ENCODE peak calls at places on chromosomes 1 and 21, in four cellular contexts. C is body of pancreas, E is Peyer's patch, J is H1. S is an unnamed sample.

GRCh38 chr1:151401125-151401788 is 1.9 kb downstream of the PSMB4 start:
- DNase-seq in J (no peak), C (no peak), E (no peak), S (no peak)

GRCh38 chr21:32298148-32298559 is 501 bp upstream of the MRAP start:
- DNase-seq in E (no peak), J (no peak), C (no peak), S (no peak)

GRCh38 chr1:16882995-16883394 is 12.8 kb upstream of the RNU1-2 start:
- DNase-seq in C (no peak), E (no peak), J (no peak), S (no peak)

GRCh38 chr1:29312469-29313466 is 76.4 kb downstream of the PTPRU start:
- DNase-seq in J (no peak), E (no peak), C (no peak), S (no peak)

GRCh38 chr1:6157132-6157527 is 23.0 kb downstream of the CHD5 start:
- DNase-seq in J (no peak), E (no peak), C (no peak), S (peak; percentile 39)

GRCh38 chr1:116537439-116537838 is 33.4 kb downstream of the CD58 start:
- DNase-seq in C (no peak), J (no peak), E (no peak), S (no peak)

GRCh38 chr21:28256420-28256831 is 736.3 kb downstream of the LTN1 start:
- DNase-seq in E (no peak), C (peak; percentile 21), J (no peak), S (no peak)

GRCh38 chr1:151368000-151368744 is 4.3 kb downstream of the SELENBP1 start:
- DNase-seq in E (no peak), J (no peak), C (peak; percentile 17), S (no peak)

GRCh38 chr1:75053207-75053606 is 81.0 kb upstream of the LHX8 start:
- DNase-seq in C (no peak), E (no peak), J (no peak), S (no peak)

GRCh38 chr1:85128296-85128695 is 72.5 kb downstream of the SYDE2 start:
- DNase-seq in C (no peak), E (no peak), J (no peak), S (no peak)

GRCh38 chr1:160083968-160084770 is 2.8 kb downstream of the KCNJ9 start:
- DNase-seq in C (peak; percentile 93), J (no peak), E (peak; percentile 91), S (no peak)

GRCh38 chr21:18049461-18049860 is 195.2 kb upstream of the CHODL start:
- DNase-seq in J (no peak), C (no peak), E (no peak), S (no peak)

GRCh38 chr1:110475358-110476027 is 24.5 kb downstream of the PROK1 start:
- DNase-seq in C (no peak), J (no peak), E (peak; percentile 14), S (no peak)

GRCh38 chr1:179175011-179175934 is 54.2 kb downstream of the ABL2 start:
- DNase-seq in C (no peak), J (no peak), E (no peak), S (no peak)

GRCh38 chr1:33683913-33684312 is 180.0 kb upstream of the HMGB4 start:
- DNase-seq in J (no peak), E (no peak), C (no peak), S (no peak)

GRCh38 chr1:11790880-11791715 is 14.7 kb downstream of the MTHFR start:
- DNase-seq in E (peak; percentile 86), C (peak; percentile 81), J (no peak), S (peak; percentile 78)

DNA sequence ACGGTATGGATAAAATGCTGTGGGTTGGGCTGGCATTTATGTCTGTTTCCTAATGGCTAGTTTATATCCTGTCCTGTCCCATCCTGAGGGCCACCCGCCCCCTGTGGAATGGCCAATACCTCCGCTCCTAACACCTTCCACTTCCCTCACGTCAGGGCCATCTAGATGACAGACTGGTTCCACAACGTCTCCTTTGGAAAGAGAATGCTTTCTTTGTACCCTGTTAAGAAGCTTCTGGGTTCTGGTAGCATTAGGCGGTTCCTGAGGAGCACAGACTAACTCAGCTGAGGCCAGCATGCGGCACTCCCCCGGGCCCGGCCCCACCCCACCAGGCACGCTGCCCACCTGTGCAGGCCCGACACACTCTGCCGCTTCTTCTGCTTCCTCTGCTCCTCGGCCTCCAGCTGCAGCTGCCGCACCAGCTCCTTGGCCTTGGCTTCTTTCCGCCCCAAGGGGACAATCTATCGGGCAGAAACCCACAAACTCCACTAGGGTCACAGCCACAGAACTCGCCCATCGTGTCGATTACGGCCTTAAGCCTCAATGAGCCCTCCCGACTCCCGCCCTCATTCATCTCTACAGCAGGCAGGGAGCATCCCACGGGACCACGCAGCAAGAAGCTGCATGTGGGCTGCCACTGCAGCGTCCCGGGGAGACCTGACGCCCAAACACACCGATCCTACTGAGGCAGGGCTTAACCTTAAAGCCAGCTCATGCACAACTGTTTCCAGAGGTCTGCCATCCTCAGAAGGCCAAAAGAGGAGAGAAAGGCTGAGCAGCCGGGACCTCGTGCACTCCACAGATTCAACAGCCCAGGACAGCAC is 11.3 kb downstream of the SMIM1 start:
- DNase-seq in E (no peak), C (no peak), J (no peak), S (no peak)
- TF ChIP-seq POLR2A in E (no peak), C (no peak), J (no peak), S (no peak)

GRCh38 chr1:161200992-161201827 is 957 bp upstream of the NDUFS2 start:
- DNase-seq in J (no peak), C (peak; percentile 26), E (no peak), S (no peak)

GRCh38 chr1:161206411-161207140 is 4.4 kb downstream of the NDUFS2 start:
- DNase-seq in J (no peak), C (no peak), E (no peak), S (no peak)

GRCh38 chr1:161201828-161202712 is at the start of gene NDUFS2:
- DNase-seq in J (peak; percentile 95), E (peak; percentile 95), C (peak; percentile 99), S (peak; percentile 86)

GRCh38 chr1:161209790-161210409 is 5.2 kb upstream of the FCER1G start:
- DNase-seq in J (peak; percentile 67), C (peak; percentile 86), E (peak; percentile 76), S (peak; percentile 61)

GRCh38 chr1:161207173-161207572 is 5.0 kb downstream of the NDUFS2 start:
- DNase-seq in E (no peak), C (peak; percentile 27), J (no peak), S (no peak)
- TF ChIP-seq POLR2A in E (no peak), C (no peak), J (no peak), S (no peak)

GRCh38 chr21:44317871-44318270 is 18.0 kb downstream of the PFKL start:
- DNase-seq in E (no peak), J (no peak), C (no peak), S (no peak)
- TF ChIP-seq POLR2A in E (no peak), J (no peak), C (no peak), S (no peak)

DNA sequence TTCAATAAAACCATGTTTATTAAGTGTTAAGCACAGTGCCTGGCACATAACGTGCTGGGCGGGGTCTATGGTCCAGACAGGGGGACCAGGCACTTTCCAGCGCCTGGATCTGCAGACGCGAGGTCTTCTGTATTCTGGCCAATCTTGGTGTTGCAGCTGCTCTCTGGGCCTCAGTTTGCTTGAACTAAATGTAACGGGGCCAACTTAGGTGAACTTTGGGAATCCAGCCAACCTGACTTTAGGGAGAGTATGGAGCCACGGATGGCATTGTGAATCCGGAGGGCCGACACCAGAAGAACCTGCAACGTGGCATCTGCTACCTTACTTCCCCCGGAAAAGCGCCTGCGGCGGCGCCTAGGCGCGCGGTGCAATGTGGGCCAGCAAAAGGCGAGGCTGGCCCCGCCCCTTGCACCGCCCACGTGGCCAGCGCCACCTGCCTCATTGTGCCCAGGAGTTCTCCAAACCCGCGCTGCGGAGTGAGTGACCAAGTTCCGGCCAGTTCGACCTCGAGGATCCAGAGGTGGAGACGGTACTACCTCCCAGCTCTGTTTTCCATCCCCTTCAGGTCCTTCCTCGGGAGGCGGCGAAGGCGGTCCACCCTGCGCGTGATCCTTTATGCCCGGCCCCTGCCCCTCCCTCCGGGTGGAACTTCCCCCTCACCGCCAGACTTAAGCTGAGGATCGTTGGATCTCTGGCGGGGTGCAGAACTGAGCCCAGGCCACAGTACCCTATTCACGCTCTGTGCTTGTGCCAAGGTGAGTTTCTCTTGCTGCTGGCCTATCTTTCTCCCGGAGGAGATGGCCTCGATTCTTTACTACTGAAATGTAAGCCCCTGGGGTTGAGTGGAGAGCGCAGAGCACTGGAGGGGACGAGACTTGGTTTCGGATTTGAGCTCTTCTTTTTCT is at the start of gene AKR1A1:
- DNase-seq in E (peak; percentile 94), C (peak; percentile 91), J (peak; percentile 78), S (peak; percentile 82)
- TF ChIP-seq POLR2A in E (peak; percentile 69), C (peak; percentile 83), J (peak; percentile 99), S (peak; percentile 73)

GRCh38 chr1:230568676-230569075 is 73.6 kb upstream of the COG2 start:
- DNase-seq in J (no peak), C (no peak), E (no peak), S (no peak)

GRCh38 chr1:230570724-230571390 is 71.4 kb upstream of the COG2 start:
- DNase-seq in J (no peak), E (no peak), C (peak; percentile 22), S (no peak)

GRCh38 chr1:230568008-230568407 is 74.3 kb upstream of the COG2 start:
- DNase-seq in J (no peak), E (peak; percentile 60), C (peak; percentile 35), S (peak; percentile 50)

GRCh38 chr1:230566481-230566880 is 75.8 kb upstream of the COG2 start:
- DNase-seq in E (no peak), J (no peak), C (no peak), S (no peak)

DNA sequence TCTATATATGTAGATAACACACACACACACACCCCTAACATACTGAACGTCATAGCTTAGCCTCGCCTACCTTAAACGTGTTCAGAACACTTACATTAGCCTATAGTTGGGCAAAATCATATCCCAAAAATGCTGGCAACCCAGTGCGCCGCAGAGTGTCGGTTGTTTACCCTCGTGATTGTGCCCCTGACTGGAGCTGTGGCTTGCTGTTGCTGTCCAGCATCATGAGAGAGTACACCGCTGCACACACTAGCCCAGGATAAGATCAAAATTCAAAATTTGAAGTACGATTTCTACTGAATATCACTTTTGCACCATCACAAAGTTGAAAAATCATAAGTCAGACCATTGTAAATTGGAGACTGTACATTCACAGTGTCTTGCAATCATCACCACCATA is 73.1 kb upstream of the COG2 start:
- DNase-seq in J (no peak), C (no peak), E (no peak), S (no peak)
- TF ChIP-seq POLR2A in J (no peak), C (no peak), E (no peak), S (no peak)

DNA sequence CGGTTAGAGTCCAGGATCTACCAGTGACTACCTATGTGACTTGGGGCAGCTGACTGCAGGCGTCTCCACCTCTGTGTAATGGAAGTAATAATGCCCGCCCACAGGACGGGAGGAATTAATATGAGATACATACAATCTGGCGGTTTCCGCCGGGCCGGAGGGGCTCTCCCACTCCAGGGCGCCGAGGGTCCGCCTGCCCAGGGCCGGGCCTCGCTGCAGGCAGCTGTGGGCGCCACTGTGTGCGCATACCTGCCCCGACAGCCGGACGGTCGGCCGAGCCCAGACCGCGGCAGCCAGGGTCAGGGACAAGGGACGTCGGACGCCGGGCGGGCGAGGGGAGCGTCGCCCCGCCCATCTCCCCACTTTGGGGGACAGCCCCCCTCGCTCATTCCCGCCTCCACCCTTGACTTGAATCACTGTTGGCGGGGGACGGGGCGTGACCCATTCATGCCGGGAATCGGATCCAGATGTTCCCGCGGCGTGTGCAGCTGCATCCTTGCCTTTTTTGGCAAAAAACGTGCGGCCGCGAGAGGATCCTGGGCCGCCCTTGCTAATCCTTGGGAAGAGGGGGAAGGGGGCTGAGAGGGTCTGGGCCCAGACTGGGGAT is 6.1 kb upstream of the SF3A3 start:
- DNase-seq in C (peak; percentile 75), J (peak; percentile 87), E (peak; percentile 57), S (no peak)
- TF ChIP-seq POLR2A in C (peak; percentile 18), J (peak; percentile 87), E (no peak), S (no peak)